ENCODE peak calls at places on chromosomes 11 and 22, in nine cellular contexts. I, W, V, J, H, P, K, A and X are unnamed samples.

GRCh38 chr22:23113067-23113846 is 28.5 kb downstream of the RSPH14 start:
- DNase-seq in I (no peak), W (no peak), V (no peak), J (no peak), H (peak; percentile 88), P (no peak), K (no peak), A (peak; percentile 67), X (peak; percentile 67)

GRCh38 chr22:46024136-46024840 is 47.3 kb upstream of the WNT7B start:
- DNase-seq in I (no peak), W (no peak), V (peak; percentile 7), J (peak; percentile 28), H (peak; percentile 25), P (no peak), K (peak; percentile 28), A (no peak), X (no peak)

GRCh38 chr11:72836111-72836510 is 21.9 kb downstream of the ATG16L2 start:
- DNase-seq in I (peak; percentile 1), W (no peak), V (no peak), J (peak; percentile 40), H (peak; percentile 57), P (no peak), K (no peak), A (no peak), X (no peak)

GRCh38 chr11:120894207-120894989 is 129.5 kb upstream of the TBCEL start:
- DNase-seq in I (no peak), W (no peak), V (no peak), J (no peak), H (no peak), P (no peak), K (no peak), A (no peak), X (no peak)

GRCh38 chr22:25451480-25452114 is 112.9 kb upstream of the GRK3 start:
- DNase-seq in I (no peak), W (no peak), V (no peak), J (no peak), H (no peak), P (no peak), K (no peak), A (no peak), X (peak; percentile 30)

GRCh38 chr11:12469451-12469850 is 92.1 kb downstream of the PARVA start:
- DNase-seq in I (no peak), W (no peak), V (no peak), J (no peak), H (peak; percentile 62), P (no peak), K (no peak), A (peak; percentile 70), X (no peak)

GRCh38 chr11:111612211-111612610 is 10.0 kb downstream of the SIK2 start:
- DNase-seq in I (no peak), W (no peak), V (no peak), J (no peak), H (no peak), P (no peak), K (no peak), A (peak; percentile 78), X (peak; percentile 65)

GRCh38 chr11:69825941-69826340 is 6.7 kb upstream of the FGF3 start:
- DNase-seq in I (no peak), W (no peak), V (no peak), J (no peak), H (no peak), P (no peak), K (no peak), A (no peak), X (no peak)

GRCh38 chr11:119306373-119306890 is 10.5 kb downstream of the MCAM start:
- DNase-seq in I (no peak), W (peak; percentile 50), V (no peak), J (peak; percentile 61), H (peak; percentile 61), P (no peak), K (no peak), A (peak; percentile 76), X (peak; percentile 80)

GRCh38 chr11:12161137-12161536 is 50.7 kb downstream of the MICAL2 start:
- DNase-seq in I (no peak), W (no peak), V (no peak), J (peak; percentile 21), H (no peak), P (no peak), K (no peak), A (no peak), X (no peak)

GRCh38 chr22:35154937-35155387 is 89.0 kb downstream of the ISX start:
- DNase-seq in I (peak; percentile 71), W (peak; percentile 38), V (no peak), J (peak; percentile 26), H (peak; percentile 47), P (peak; percentile 96), K (peak; percentile 68), A (peak; percentile 42), X (peak; percentile 70)

GRCh38 chr11:125167292-125167953 is 2.9 kb downstream of the PKNOX2 start:
- DNase-seq in I (no peak), W (no peak), V (no peak), J (no peak), H (peak; percentile 87), P (peak; percentile 76), K (peak; percentile 85), A (no peak), X (peak; percentile 79)

GRCh38 chr22:23223566-23224317 is 43.4 kb downstream of the BCR start:
- DNase-seq in I (no peak), W (no peak), V (no peak), J (no peak), H (no peak), P (no peak), K (peak; percentile 32), A (no peak), X (no peak)

GRCh38 chr11:108498046-108498815 is at the start of gene POGLUT3:
- DNase-seq in I (peak; percentile 67), W (peak; percentile 65), V (peak; percentile 65), J (peak; percentile 45), H (peak; percentile 77), P (peak; percentile 76), K (peak; percentile 75), A (peak; percentile 41), X (peak; percentile 51)

GRCh38 chr11:120168108-120168959 is 30.4 kb upstream of the TRIM29 start:
- DNase-seq in I (no peak), W (no peak), V (no peak), J (no peak), H (no peak), P (no peak), K (no peak), A (no peak), X (no peak)

DNA sequence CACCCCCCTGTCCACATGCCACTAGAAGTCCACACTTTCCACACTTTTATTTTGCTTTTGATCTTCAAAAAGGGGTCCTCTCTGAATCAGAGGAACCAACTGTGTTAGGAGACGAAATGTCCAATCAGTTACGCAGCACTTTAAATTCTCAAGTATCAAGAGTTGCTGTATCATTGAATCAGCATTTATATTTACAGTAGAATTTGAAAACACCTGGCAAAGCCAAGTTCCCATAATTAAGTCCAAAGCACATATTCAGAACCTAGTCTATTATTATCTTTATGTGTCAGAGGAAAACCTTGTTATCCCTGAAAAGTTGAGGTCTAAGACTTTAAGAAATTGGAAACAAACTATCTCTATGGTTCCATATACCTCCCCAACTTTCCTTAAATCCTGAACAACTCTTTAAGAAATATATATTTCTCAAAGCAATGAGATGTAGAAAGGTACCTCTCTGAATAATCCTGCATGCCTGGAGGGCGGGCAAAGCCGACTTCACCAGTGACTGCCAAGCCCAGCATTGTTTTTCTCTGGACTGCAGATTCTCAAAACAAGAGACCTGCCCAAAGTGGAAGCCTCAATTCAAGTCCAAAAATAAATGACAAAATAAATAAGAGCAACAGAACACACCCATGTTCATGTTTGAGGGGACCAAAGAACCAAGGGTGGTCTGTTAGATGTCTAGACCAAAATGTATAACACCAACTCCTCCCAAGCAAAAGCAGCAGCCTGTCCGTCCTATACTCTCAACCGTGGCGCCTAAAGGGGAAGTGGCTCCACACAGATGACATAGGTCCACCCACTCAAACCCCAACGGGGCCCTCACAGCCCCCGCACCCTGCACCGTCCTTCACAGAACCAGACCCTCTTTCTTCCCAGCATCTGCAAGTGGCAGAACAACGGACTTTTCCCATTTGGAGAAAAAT is 76.0 kb upstream of the ARFGAP3 start:
- DNase-seq in I (no peak), W (peak; percentile 8), V (no peak), J (no peak), H (no peak), P (no peak), K (peak; percentile 21), A (peak; percentile 33), X (no peak)
- H3K4me3 ChIP-seq in I (no peak overlapping the region), W (peak overlapping the region; percentile 10), V (no peak overlapping the region), J (no peak overlapping the region), H (no peak overlapping the region), P (no peak overlapping the region), K (no peak overlapping the region), A (peak overlapping the region; percentile 38), X (no peak overlapping the region)

DNA sequence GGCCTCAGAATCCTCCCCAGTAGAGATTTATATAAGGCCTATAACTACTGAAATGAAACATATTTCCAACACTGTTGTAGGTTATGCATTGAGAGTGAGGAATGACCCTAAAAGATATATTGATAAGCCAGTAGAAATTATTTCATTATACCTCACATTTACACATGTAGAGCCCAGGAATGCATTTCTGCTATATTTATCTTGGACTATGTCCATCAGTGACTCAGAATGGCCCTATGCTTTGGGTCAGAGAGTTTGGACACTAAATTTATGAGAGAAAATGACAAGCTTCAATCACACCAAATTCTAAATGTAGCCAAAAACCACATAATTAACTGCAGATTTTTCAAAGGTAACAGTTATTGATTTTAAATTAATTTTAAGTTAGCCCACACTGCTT is 761.9 kb downstream of the DLG2 start:
- DNase-seq in I (peak; percentile 91), W (no peak), V (no peak), J (no peak), H (no peak), P (no peak), K (no peak), A (no peak), X (peak; percentile 47)
- H3K4me3 ChIP-seq in I (no peak overlapping the region), W (no peak overlapping the region), V (no peak overlapping the region), J (no peak overlapping the region), H (no peak overlapping the region), P (no peak overlapping the region), K (no peak overlapping the region), A (no peak overlapping the region), X (no peak overlapping the region)

DNA sequence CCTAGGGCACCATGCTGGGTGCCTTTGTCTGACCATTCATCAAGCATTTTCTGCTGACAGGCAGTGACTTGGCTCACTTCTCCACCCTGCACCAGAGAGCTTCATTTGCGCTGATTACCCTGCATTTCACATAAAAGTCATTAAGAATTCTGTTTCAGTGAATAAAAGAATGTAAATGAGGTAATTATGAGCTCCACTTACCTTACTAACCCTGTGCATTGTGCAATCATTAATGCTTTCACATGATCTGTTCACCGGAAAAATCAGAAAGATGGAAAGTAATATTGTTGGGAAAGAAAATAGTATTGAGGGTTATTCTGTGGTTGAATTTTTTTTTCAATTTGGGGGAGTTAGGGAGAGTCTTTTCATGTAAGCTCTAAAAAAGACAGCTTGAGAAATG is 677.2 kb upstream of the KIRREL3 start:
- DNase-seq in I (no peak), W (no peak), V (no peak), J (no peak), H (no peak), P (no peak), K (no peak), A (no peak), X (no peak)
- H3K4me3 ChIP-seq in I (no peak overlapping the region), W (no peak overlapping the region), V (no peak overlapping the region), J (no peak overlapping the region), H (no peak overlapping the region), P (no peak overlapping the region), K (no peak overlapping the region), A (no peak overlapping the region), X (no peak overlapping the region)

DNA sequence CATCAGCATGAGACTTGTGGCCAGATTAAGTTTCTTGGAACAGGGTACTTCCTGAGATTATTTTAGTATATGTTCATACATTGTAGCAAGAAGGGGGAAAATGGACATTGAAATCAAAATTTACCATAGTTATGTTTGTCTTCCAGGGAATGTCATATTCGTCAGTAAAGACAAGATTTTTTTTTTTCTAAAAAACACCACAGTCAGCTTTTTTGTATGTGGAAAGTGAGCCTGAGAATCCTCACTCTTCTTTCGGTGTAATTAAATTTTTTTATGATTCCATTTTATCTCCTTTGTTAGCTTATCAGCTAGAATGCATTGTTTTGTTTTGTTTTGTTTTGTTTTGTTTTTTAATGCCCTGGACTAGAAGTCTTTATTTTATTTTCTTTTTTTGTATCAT is 31.5 kb upstream of the LIPT2 start:
- DNase-seq in I (no peak), W (no peak), V (no peak), J (no peak), H (no peak), P (no peak), K (no peak), A (no peak), X (no peak)
- H3K4me3 ChIP-seq in I (no peak overlapping the region), W (no peak overlapping the region), V (no peak overlapping the region), J (no peak overlapping the region), H (no peak overlapping the region), P (no peak overlapping the region), K (no peak overlapping the region), A (no peak overlapping the region), X (no peak overlapping the region)